ENCODE peak calls at places on chromosomes 12 and 14, in four cellular contexts. J is WTC11, F is HepG2, V is K562. H is an unnamed sample.
A peak's percentile ranks its signal among the peaks of the same experiment; 100 is the strongest.

GRCh38 chr12:83365317-83365716 is 678.6 kb downstream of the TMTC2 start:
- DNase-seq in J (no peak), F (no peak), V (no peak), H (no peak)

GRCh38 chr14:105193916-105194782 is 13.0 kb upstream of the NUDT14 start:
- DNase-seq in J (no peak), F (no peak), V (no peak), H (no peak)

GRCh38 chr12:119964876-119965275 is 24.2 kb upstream of the BICDL1 start:
- DNase-seq in J (no peak), F (no peak), V (no peak), H (no peak)

GRCh38 chr14:89060191-89060590 is 235.7 kb downstream of the TTC8 start:
- DNase-seq in J (no peak), F (no peak), V (no peak), H (no peak)

GRCh38 chr14:96790715-96791114 is 6.5 kb upstream of the VRK1 start:
- DNase-seq in J (no peak), F (no peak), V (no peak), H (no peak)

GRCh38 chr12:51307655-51308593 is 16.1 kb downstream of the BIN2 start:
- DNase-seq in J (no peak), F (no peak), V (peak; percentile 22), H (no peak)

GRCh38 chr14:86462193-86462592 is 932.2 kb downstream of the FLRT2 start:
- DNase-seq in J (peak; percentile 21), F (peak; percentile 40), V (no peak), H (no peak)

GRCh38 chr14:91406982-91407381 is 10.6 kb downstream of the CCDC88C start:
- DNase-seq in J (no peak), F (no peak), V (no peak), H (no peak)

GRCh38 chr14:23106747-23107045 is 1.9 kb upstream of the CIROP start:
- DNase-seq in J (no peak), F (no peak), V (no peak), H (no peak)

GRCh38 chr12:2198088-2198501 is 145.3 kb downstream of the CACNA1C start:
- DNase-seq in J (peak; percentile 69), F (no peak), V (no peak), H (peak; percentile 13)

GRCh38 chr12:130826151-130826801 is 12.8 kb downstream of the STX2 start:
- DNase-seq in J (peak; percentile 83), F (peak; percentile 33), V (peak; percentile 89), H (peak; percentile 75)

GRCh38 chr12:2779281-2779680 is 15.5 kb upstream of the FKBP4 start:
- DNase-seq in J (no peak), F (no peak), V (no peak), H (no peak)

GRCh38 chr12:6180300-6181051 is 19.7 kb upstream of the CD9 start:
- DNase-seq in J (no peak), F (peak; percentile 76), V (no peak), H (no peak)

GRCh38 chr14:79274641-79275366 is 936.5 kb downstream of the DIO2 start:
- DNase-seq in J (no peak), F (no peak), V (no peak), H (no peak)

GRCh38 chr12:93571854-93572711 is at the start of gene SOCS2:
- DNase-seq in J (peak; percentile 66), F (no peak), V (peak; percentile 60), H (peak; percentile 51)

GRCh38 chr14:39107624-39108023 is 4.6 kb upstream of the SEC23A start:
- DNase-seq in J (no peak), F (peak; percentile 78), V (peak; percentile 37), H (peak; percentile 14)

GRCh38 chr12:118052324-118053070 is 8.5 kb downstream of the WSB2 start:
- DNase-seq in J (no peak), F (peak; percentile 99), V (no peak), H (no peak)

GRCh38 chr14:24092960-24093900 is 881 bp upstream of the PCK2 start:
- DNase-seq in J (no peak), F (no peak), V (no peak), H (no peak)

GRCh38 chr14:91277546-91278382 is 33.3 kb upstream of the GPR68 start:
- DNase-seq in J (no peak), F (no peak), V (no peak), H (no peak)

GRCh38 chr14:99537399-99537798 is 56.2 kb downstream of the CCNK start:
- DNase-seq in J (peak; percentile 37), F (no peak), V (no peak), H (no peak)
- TF ChIP-seq ELF4 in J (no peak), F (no peak), V (no peak), H (no peak)

GRCh38 chr14:69710378-69710777 is 56.6 kb upstream of the SRSF5 start:
- DNase-seq in J (no peak), F (no peak), V (no peak), H (no peak)

GRCh38 chr14:69711471-69712216 is 55.3 kb upstream of the SRSF5 start:
- DNase-seq in J (no peak), F (no peak), V (no peak), H (no peak)

GRCh38 chr14:69712637-69713088 is 54.3 kb upstream of the SRSF5 start:
- DNase-seq in J (peak; percentile 45), F (no peak), V (no peak), H (no peak)

GRCh38 chr14:69712217-69712565 is 54.8 kb upstream of the SRSF5 start:
- DNase-seq in J (no peak), F (no peak), V (no peak), H (no peak)

DNA sequence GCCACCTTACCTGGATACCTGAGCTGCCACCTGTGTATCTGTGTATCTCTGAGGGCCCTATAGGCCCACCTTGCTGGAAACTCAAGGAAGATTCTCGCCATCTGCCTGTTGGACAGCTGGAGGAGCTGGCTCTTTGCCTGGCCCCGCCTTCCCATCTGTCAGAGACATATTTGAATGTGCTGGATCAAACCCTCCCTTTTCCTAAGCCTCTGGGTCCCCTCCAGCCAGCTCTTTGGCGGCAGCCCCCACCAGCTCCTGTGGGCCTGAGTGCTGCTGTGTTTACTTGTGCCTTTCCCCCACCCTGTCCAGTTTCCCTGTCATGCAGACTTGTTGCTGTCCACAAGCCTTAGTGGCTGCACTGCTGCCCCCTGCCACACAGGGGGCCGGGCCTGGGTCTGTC is 55.9 kb upstream of the SRSF5 start:
- DNase-seq in J (no peak), F (no peak), V (no peak), H (no peak)
- TF ChIP-seq ELF4 in J (no peak), F (no peak), V (no peak), H (no peak)

DNA sequence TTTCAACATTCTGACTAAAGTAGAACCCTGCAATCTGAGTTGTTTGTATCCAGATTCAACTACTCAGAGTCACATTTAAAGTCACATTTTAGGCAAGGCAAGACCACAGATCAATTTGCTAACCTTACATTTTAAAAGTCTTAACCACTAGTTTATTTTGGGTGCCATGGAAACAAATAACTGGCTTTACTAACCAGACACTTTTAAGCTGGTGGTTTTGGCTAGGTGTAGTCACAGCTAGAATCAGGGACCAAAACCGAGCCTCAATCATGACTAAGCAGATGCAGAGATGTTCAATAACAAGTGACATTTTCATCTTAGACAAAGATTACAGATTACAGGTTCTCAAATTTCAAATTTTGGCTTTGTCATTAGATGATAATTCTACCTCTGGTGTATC is 115.3 kb downstream of the PDE6H start:
- DNase-seq in J (no peak), F (no peak), V (no peak), H (no peak)
- TF ChIP-seq ELF4 in J (no peak), F (no peak), V (no peak), H (no peak)

DNA sequence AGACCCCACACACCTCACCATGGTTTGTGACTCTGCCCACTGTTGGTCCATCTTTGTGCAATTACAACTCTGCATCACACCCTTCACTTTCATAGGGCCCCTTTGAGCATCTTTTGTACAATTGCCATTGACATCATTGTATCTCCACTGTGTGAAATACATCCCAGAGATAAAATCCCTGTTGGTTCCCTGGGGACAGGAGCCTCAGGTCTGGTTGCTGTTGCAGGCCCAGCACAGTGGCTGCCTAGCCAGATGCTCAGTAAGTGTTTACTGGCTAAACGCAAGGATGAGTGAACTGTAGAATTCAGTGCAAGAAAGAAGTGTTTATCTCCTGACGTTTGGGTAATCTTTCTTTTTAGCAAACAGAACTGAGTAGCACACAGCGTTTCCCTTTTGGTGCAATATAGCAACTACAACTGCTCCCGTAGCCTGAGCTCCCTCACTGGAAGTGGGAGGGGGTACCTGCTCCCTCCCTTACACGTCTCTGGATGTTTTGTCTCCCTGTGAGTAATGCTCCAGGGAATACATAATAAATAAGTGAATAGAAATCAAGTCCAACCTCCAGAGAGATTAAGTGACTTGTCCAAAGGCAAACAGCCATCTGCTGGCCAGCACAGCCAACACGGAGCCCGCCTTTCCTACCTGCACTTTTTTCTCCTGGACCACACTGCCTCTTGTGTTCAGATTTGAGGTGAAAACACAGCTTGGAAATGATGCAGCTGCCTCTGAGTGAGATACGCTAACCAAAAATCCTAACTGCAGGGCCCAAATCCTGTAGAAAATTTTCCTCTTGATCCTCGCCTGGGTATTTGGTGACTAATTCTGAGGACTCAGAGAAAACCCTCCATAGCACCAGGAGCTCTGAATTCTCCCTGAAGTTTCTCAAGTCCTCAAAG is 27.4 kb downstream of the GALNT16 start:
- DNase-seq in J (no peak), F (peak; percentile 46), V (no peak), H (no peak)
- TF ChIP-seq ELF4 in J (no peak), F (no peak), V (no peak), H (no peak)

GRCh38 chr12:13183621-13184020 is 12.9 kb upstream of the EMP1 start:
- DNase-seq in J (no peak), F (no peak), V (no peak), H (no peak)
- TF ChIP-seq ELF4 in J (no peak), F (no peak), V (no peak), H (no peak)

DNA sequence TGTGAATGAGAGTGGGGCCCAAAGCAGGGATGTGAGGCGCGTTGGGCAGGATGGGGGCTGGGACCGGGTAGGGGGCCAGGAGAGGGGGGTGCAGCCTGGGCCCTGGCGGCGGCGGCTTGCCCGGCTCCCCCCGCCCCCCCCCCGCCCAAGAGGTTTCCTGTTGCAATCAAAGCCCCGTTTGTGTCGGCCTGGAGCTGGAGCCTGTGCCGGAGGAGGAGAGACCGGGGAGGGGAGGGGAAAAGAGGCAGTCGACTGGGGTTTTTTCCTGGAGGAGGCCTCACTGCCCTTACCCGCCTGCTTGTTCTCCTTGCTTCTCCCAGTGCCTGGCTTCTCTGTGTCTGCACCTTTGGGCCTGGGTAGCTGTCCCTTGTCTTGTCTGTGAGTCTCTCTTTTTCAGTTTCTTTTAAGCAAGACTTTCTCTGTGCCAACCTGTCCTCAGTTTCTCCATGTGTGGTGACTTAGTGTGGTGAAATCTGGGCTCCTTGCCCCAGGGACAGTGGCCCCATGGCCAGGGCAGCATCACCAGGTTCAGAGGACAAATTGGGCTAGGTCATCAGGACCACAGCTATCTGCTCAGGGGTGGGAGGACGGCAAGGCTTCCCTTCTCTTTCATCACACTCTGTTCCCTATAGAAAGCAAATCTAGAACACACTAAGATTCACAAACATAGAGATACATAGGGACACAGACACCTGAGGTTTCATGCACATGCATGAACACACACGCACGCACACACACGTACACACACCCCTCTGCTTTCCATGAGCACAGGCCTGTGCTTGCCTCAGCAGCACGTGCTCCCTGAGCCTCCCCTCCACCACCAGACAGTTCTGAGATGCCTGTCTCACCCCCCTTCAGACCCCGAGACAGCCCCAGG is 8.4 kb downstream of the RARG start:
- DNase-seq in J (no peak), F (no peak), V (peak; percentile 42), H (no peak)
- TF ChIP-seq ELF4 in J (no peak), F (no peak), V (no peak), H (no peak)

GRCh38 chr12:113172185-113172584 is 13.1 kb downstream of the DDX54 start:
- DNase-seq in J (no peak), F (no peak), V (no peak), H (no peak)

GRCh38 chr12:113169697-113170096 is 15.6 kb downstream of the DDX54 start:
- DNase-seq in J (no peak), F (no peak), V (no peak), H (no peak)

GRCh38 chr12:113171543-113171942 is 13.7 kb downstream of the DDX54 start:
- DNase-seq in J (no peak), F (no peak), V (no peak), H (no peak)

GRCh38 chr12:113170926-113171325 is 14.4 kb downstream of the DDX54 start:
- DNase-seq in J (no peak), F (no peak), V (no peak), H (no peak)

GRCh38 chr12:113170457-113170856 is 14.8 kb downstream of the DDX54 start:
- DNase-seq in J (no peak), F (no peak), V (no peak), H (no peak)
- TF ChIP-seq ELF4 in J (no peak), F (no peak), V (no peak), H (no peak)